ENCODE peak calls at places on chromosome 11, in ten cellular contexts. V is heart right ventricle; Y is A172; S is KG1; D is memory B cell; L is GM03348; R is effector CD4-positive, alpha-beta T cell; O is cardiac muscle cell; Z is sigmoid colon; T is omental fat pad. A is an unnamed sample.

GRCh38 chr11:92838655-92839334 is 130.7 kb upstream of the MTNR1B start:
- DNase-seq in Y (no peak), V (no peak), R (no peak), T (no peak), Z (no peak), S (no peak), L (peak; percentile 44), O (peak; percentile 68), D (no peak), A (no peak)

GRCh38 chr11:100689141-100689540 is 2.1 kb downstream of the ARHGAP42 start:
- DNase-seq in D (no peak), R (no peak), S (no peak), V (no peak), Z (no peak), O (peak; percentile 52), Y (no peak), T (no peak), L (no peak), A (no peak)

GRCh38 chr11:35605691-35606090 is 12.6 kb upstream of the FJX1 start:
- DNase-seq in V (peak; percentile 13), D (no peak), Y (no peak), R (no peak), T (no peak), Z (no peak), S (no peak), O (no peak), L (peak; percentile 56), A (no peak)

GRCh38 chr11:76074178-76075112 is 131.9 kb downstream of the WNT11 start:
- DNase-seq in O (no peak), Y (no peak), Z (no peak), L (peak; percentile 48), T (no peak), R (no peak), D (no peak), V (no peak), S (no peak), A (no peak)

GRCh38 chr11:9972917-9973504 is 309.1 kb downstream of the SWAP70 start:
- DNase-seq in V (no peak), D (no peak), O (peak; percentile 38), S (peak; percentile 25), Y (peak; percentile 48), R (no peak), T (no peak), L (peak; percentile 77), Z (no peak), A (peak; percentile 58)

GRCh38 chr11:125069008-125069407 is 5.9 kb downstream of the SLC37A2 start:
- DNase-seq in T (no peak), S (no peak), V (no peak), Y (no peak), L (no peak), R (no peak), O (no peak), D (no peak), Z (no peak), A (no peak)

GRCh38 chr11:62054484-62055121 is 69.2 kb upstream of the INCENP start:
- DNase-seq in Y (peak; percentile 66), Z (peak; percentile 69), T (no peak), S (no peak), R (no peak), O (no peak), D (no peak), V (no peak), L (no peak), A (peak; percentile 48)

GRCh38 chr11:114413958-114414357 is 13.5 kb downstream of the RBM7 start:
- DNase-seq in Z (no peak), Y (no peak), O (no peak), D (no peak), V (no peak), L (no peak), R (no peak), S (no peak), T (no peak), A (no peak)

GRCh38 chr11:30729187-30729713 is 143.1 kb upstream of the MPPED2 start:
- DNase-seq in S (no peak), V (no peak), D (no peak), O (no peak), R (no peak), T (no peak), Y (no peak), L (no peak), Z (no peak), A (no peak)

GRCh38 chr11:40388097-40388818 is 1071.2 kb downstream of the LRRC4C start:
- DNase-seq in T (no peak), Z (no peak), L (peak; percentile 35), Y (peak; percentile 6), D (no peak), V (no peak), R (no peak), S (no peak), O (no peak), A (peak; percentile 48)

GRCh38 chr11:20158597-20159257 is 1.5 kb downstream of the DBX1 start:
- DNase-seq in R (no peak), V (peak; percentile 38), Z (peak; percentile 61), D (no peak), O (peak; percentile 92), Y (peak; percentile 47), S (no peak), T (no peak), L (peak; percentile 85), A (peak; percentile 5)

GRCh38 chr11:69008774-69009440 is 4.1 kb downstream of the MRGPRF start:
- DNase-seq in T (peak; percentile 75), R (no peak), L (peak; percentile 97), V (peak; percentile 64), Z (peak; percentile 98), S (no peak), Y (peak; percentile 94), D (no peak), O (no peak), A (peak; percentile 53)

GRCh38 chr11:73577496-73577917 is 20.4 kb downstream of the FAM168A start:
- DNase-seq in S (no peak), R (no peak), Z (no peak), L (peak; percentile 51), O (no peak), Y (no peak), D (no peak), T (no peak), V (no peak), A (no peak)

GRCh38 chr11:65764434-65764833 is 16.3 kb downstream of the AP5B1 start:
- DNase-seq in O (no peak), L (no peak), Z (no peak), D (no peak), R (no peak), S (no peak), T (no peak), Y (no peak), V (no peak), A (no peak)